ENCODE peak calls at places on chromosomes 4 and X, in four cellular contexts. E is IMR-90, G is H9, D is mesendoderm. L is an unnamed sample.

GRCh38 chr4:53854991-53855885 is 209.2 kb downstream of the CHIC2 start:
- DNase-seq in E (peak), G (no peak), D (no peak), L (peak)

GRCh38 chrX:53768451-53769246 is 82.1 kb upstream of the HUWE1 start:
- DNase-seq in E (no peak), G (no peak), D (no peak), L (no peak)

GRCh38 chr4:29549308-29549707 is 1170.9 kb upstream of the PCDH7 start:
- DNase-seq in E (peak), G (no peak), D (no peak), L (no peak)

GRCh38 chr4:147599206-147599605 is 18.0 kb upstream of the TMEM184C start:
- DNase-seq in E (no peak), G (no peak), D (no peak), L (no peak)

GRCh38 chrX:52261463-52262194 is 76.9 kb downstream of the MAGED4 start:
- DNase-seq in E (peak), G (peak), D (peak), L (peak)

GRCh38 chrX:53356186-53356585 is 66.3 kb downstream of the SMC1A start:
- DNase-seq in E (no peak), G (peak), D (peak), L (no peak)

GRCh38 chrX:118847676-118848075 is 24.1 kb downstream of the ZCCHC12 start:
- DNase-seq in E (peak), G (no peak), D (peak), L (peak)

GRCh38 chrX:38868941-38869378 is 67.7 kb downstream of the MID1IP1 start:
- DNase-seq in E (peak), G (no peak), D (no peak), L (peak)

GRCh38 chr4:153001626-153002025 is 65.5 kb downstream of the FHDC1 start:
- DNase-seq in E (no peak), G (no peak), D (no peak), L (no peak)

GRCh38 chrX:13165747-13166146 is 121.3 kb upstream of the FAM9C start:
- DNase-seq in E (no peak), G (no peak), D (peak), L (no peak)

GRCh38 chrX:134624046-134624430 is 34.2 kb downstream of the PLAC1 start:
- DNase-seq in E (peak), G (no peak), D (no peak), L (no peak)

GRCh38 chr4:52107336-52107735 is 56.2 kb downstream of the SPATA18 start:
- DNase-seq in E (no peak), G (no peak), D (no peak), L (peak)

GRCh38 chrX:57607295-57608187 is 15.7 kb downstream of the ZXDB start:
- DNase-seq in E (no peak), G (no peak), D (peak), L (no peak)

GRCh38 chrX:85859426-85859825 is 187.9 kb downstream of the CHM start:
- DNase-seq in E (peak), G (no peak), D (no peak), L (no peak)

GRCh38 chr4:86529450-86529849 is 64.7 kb upstream of the PTPN13 start:
- DNase-seq in E (no peak), G (no peak), D (no peak), L (no peak)

GRCh38 chr4:89949782-89950387 is 55.2 kb downstream of the MMRN1 start:
- DNase-seq in E (no peak), G (no peak), D (no peak), L (no peak)

GRCh38 chr4:186820371-186820990 is 96.8 kb upstream of the FAT1 start:
- DNase-seq in E (peak), G (no peak), D (no peak), L (peak)

GRCh38 chrX:145687707-145688106 is 129.9 kb upstream of the SLITRK2 start:
- DNase-seq in E (no peak), G (no peak), D (no peak), L (no peak)

DNA sequence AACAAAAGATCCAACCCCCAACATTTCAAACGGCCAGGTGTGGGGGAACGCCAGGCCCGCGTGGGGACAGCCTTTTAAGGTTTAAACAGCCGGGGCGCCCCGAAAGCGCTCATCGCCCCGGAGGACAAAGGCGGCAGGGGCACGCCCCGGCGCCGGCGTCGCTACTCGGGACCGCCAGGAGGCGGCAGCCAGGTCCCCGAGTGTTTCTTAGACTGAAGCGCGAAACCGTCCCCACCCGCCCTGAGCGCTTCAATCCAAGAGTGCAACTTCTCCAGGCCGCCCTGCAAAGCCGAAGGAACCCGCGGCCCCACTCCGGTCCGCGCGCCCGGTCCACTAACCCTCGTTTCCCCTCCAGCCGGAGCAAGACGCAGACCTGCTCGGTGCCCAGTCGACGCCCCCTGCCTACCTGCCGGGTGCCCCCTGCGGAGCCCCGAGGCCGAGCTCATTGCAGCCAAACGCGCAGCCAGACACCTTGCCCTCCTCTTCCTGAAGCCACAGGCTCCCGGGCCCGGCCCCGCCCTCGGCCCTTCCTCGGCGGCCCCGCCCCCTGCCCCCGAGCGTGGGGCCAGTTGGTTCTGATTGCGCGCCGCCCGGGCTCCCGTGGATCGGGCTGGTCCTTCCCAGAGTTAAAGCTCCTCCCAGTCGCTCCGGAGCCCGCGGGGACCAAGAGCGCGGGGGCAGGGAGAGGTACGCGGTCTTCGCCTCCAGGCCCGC is at the start of gene CASP6:
- DNase-seq in E (peak), G (peak), D (peak), L (peak)
- H3K9ac ChIP-seq in E (peak), G (peak), D (peak), L (peak)

DNA sequence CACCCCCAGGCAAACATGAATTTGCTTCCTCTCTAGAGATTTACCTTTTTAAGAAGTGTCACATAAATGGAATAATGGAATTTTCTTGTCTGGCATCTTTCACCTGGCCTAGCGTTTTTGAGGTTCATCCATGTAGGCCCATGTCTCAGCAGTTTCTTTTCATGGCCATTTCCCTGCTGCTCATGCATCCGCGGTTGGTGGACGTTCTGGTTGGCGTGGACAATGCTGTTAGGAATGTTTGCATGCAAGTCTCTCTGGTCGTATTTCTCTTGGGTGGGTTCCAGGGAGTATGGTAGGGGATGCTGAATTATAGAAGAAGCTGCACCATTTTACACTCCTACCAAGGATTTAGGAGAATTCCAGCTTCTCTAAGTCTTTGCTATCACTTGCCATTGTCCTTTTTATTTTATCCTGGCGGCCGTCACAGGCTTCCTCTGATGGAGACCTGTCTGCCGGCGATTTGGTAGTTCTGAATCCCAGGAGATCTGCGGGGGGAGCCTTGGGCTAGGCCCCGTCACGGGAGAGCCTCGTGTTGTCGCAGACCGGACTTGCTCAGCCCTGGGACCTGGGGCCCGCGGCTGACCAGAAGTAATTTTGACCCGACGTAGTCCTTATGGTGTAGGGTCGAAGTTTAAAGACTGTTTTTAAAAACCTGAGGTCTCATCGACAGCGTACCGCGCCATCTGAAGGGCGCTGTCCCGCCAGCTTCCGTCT is 56.9 kb upstream of the TADA2B start:
- DNase-seq in E (peak), G (no peak), D (peak), L (peak)
- H3K4ac ChIP-seq in E (peak), G (no peak), D (no peak), L (peak)

DNA sequence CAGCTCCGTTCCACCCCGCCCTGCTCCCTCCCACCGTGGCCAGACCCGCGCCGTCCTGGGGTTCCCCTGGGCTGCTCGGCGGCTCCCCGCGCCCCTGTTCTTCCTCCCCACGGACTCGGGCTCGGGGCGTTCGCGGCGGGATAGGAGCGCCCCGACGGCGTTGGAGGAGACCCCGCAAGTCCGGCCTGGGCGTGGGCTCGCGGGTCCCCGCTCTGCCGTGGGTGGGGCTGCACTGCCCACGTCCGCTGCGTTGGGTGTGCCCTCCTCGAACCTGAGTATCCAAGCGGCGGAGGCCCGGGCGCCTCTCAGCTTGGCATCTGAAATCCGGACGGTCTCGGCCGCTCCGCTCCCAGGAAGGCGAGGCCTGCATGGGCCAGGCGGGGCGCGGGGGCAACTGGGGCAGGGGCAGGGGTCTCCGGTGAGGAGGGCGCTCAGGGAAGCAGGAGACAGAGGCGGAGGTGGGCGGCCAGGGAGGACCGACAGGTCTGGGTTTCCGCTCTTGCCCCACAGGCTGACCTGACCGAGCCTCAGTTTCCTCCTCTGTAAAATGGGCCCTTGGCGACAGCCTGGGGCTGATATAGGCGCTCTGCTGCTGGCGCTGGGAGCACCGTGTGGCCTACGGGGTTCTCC is 12.0 kb upstream of the NAT8L start:
- DNase-seq in E (no peak), G (peak), D (no peak), L (no peak)
- H3K23ac ChIP-seq in E (no peak), G (no peak), D (no peak), L (no peak)

DNA sequence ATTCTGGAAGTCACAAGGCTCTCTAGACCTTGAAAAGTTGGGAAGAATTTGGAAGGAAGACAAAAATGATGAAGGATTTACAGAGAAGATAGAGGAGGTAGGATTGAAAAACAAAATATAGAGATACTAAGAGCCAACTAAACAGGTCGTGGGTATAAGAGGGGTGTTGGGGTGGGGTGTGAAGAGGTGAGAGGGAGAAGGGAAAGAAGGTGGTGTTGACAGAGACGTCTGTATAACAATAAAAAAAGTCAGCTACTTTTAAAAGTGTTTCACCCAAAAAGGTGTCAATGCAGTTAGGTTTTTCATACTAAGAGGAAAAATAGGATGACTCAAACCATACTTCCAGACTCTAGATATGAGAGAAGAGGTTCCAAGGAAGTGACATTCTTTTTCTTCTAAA is 33.0 kb upstream of the MAP3K15 start:
- DNase-seq in E (no peak), G (no peak), D (no peak), L (no peak)
- H3K9ac ChIP-seq in E (no peak), G (no peak), D (no peak), L (no peak)

L was measured in mesenchymal stem cell.